ENCODE peak calls at places on chromosomes 16 and 17, in four cellular contexts. One of them, this sample, is unnamed.
A peak's percentile ranks its signal among the peaks of the same experiment; 100 is the strongest.

GRCh38 chr17:63138713-63139112 is 172.7 kb downstream of the TANC2 start:
- DNase-seq in activated CD4-positive, CD25-positive, alpha-beta regulatory T cell: no peak
- DNase-seq in pons: peak; percentile 51
- DNase-seq in CD8-positive, alpha-beta memory T cell: no peak
- DNase-seq in this sample: no peak

GRCh38 chr16:31099860-31100638 is 5.5 kb upstream of the VKORC1 start:
- DNase-seq in activated CD4-positive, CD25-positive, alpha-beta regulatory T cell: no peak
- DNase-seq in pons: no peak
- DNase-seq in CD8-positive, alpha-beta memory T cell: no peak
- DNase-seq in this sample: no peak

GRCh38 chr17:79305831-79306687 is 231.4 kb downstream of the ENGASE start:
- DNase-seq in activated CD4-positive, CD25-positive, alpha-beta regulatory T cell: no peak
- DNase-seq in pons: no peak
- DNase-seq in CD8-positive, alpha-beta memory T cell: no peak
- DNase-seq in this sample: peak; percentile 26

GRCh38 chr17:11944587-11944986 is 52.7 kb downstream of the ZNF18 start:
- DNase-seq in activated CD4-positive, CD25-positive, alpha-beta regulatory T cell: no peak
- DNase-seq in pons: no peak
- DNase-seq in CD8-positive, alpha-beta memory T cell: no peak
- DNase-seq in this sample: no peak

GRCh38 chr17:49971199-49971847 is 2.3 kb downstream of the DLX4 start:
- DNase-seq in activated CD4-positive, CD25-positive, alpha-beta regulatory T cell: no peak
- DNase-seq in pons: no peak
- DNase-seq in CD8-positive, alpha-beta memory T cell: no peak
- DNase-seq in this sample: no peak

GRCh38 chr16:66198641-66199040 is 167.8 kb upstream of the CDH5 start:
- DNase-seq in activated CD4-positive, CD25-positive, alpha-beta regulatory T cell: no peak
- DNase-seq in pons: no peak
- DNase-seq in CD8-positive, alpha-beta memory T cell: no peak
- DNase-seq in this sample: no peak

GRCh38 chr16:89761304-89761922 is 40.1 kb downstream of the ZNF276 start:
- DNase-seq in activated CD4-positive, CD25-positive, alpha-beta regulatory T cell: no peak
- DNase-seq in pons: no peak
- DNase-seq in CD8-positive, alpha-beta memory T cell: no peak
- DNase-seq in this sample: no peak

GRCh38 chr16:23330583-23331249 is 28.6 kb downstream of the SCNN1B start:
- DNase-seq in activated CD4-positive, CD25-positive, alpha-beta regulatory T cell: no peak
- DNase-seq in pons: no peak
- DNase-seq in CD8-positive, alpha-beta memory T cell: no peak
- DNase-seq in this sample: no peak

GRCh38 chr17:2975469-2975958 is 87.9 kb downstream of the OR1D5 start:
- DNase-seq in activated CD4-positive, CD25-positive, alpha-beta regulatory T cell: no peak
- DNase-seq in pons: no peak
- DNase-seq in CD8-positive, alpha-beta memory T cell: no peak
- DNase-seq in this sample: peak; percentile 48

GRCh38 chr16:24737391-24737871 is 8.0 kb downstream of the TNRC6A start:
- DNase-seq in activated CD4-positive, CD25-positive, alpha-beta regulatory T cell: no peak
- DNase-seq in pons: no peak
- DNase-seq in CD8-positive, alpha-beta memory T cell: no peak
- DNase-seq in this sample: no peak

GRCh38 chr16:58684001-58684353 is 593 bp downstream of the SLC38A7 start:
- DNase-seq in activated CD4-positive, CD25-positive, alpha-beta regulatory T cell: no peak
- DNase-seq in pons: no peak
- DNase-seq in CD8-positive, alpha-beta memory T cell: no peak
- DNase-seq in this sample: no peak

GRCh38 chr17:80263253-80264047 is 2.8 kb downstream of the RNF213 start:
- DNase-seq in activated CD4-positive, CD25-positive, alpha-beta regulatory T cell: peak; percentile 76
- DNase-seq in pons: peak; percentile 68
- DNase-seq in CD8-positive, alpha-beta memory T cell: peak; percentile 82
- DNase-seq in this sample: peak; percentile 86

GRCh38 chr16:1379054-1379862 is 27.5 kb downstream of the GNPTG start:
- DNase-seq in activated CD4-positive, CD25-positive, alpha-beta regulatory T cell: peak; percentile 74
- DNase-seq in pons: no peak
- DNase-seq in CD8-positive, alpha-beta memory T cell: peak; percentile 73
- DNase-seq in this sample: peak; percentile 41

GRCh38 chr17:56629450-56630187 is 36.1 kb downstream of the NOG start:
- DNase-seq in activated CD4-positive, CD25-positive, alpha-beta regulatory T cell: no peak
- DNase-seq in pons: no peak
- DNase-seq in CD8-positive, alpha-beta memory T cell: no peak
- DNase-seq in this sample: peak; percentile 59